ENCODE peak calls at places on chromosomes 5 and 9, in five cellular contexts. T, Y, Z, G and N are unnamed samples.

GRCh38 chr9:112059145-112059979 is 115.7 kb downstream of the SUSD1 start:
- DNase-seq in G (no peak), Y (no peak), T (peak), Z (peak), N (no peak)

GRCh38 chr9:90511711-90512110 is 130.9 kb downstream of the DIRAS2 start:
- DNase-seq in Y (no peak), T (no peak), G (no peak), Z (no peak), N (no peak)

GRCh38 chr5:57698785-57699184 is 216.2 kb upstream of the ACTBL2 start:
- DNase-seq in T (no peak), Y (no peak), Z (peak), G (no peak), N (no peak)

GRCh38 chr5:174687503-174687902 is 36.9 kb upstream of the MSX2 start:
- DNase-seq in T (no peak), Z (no peak), Y (no peak), G (no peak), N (no peak)

GRCh38 chr9:89871871-89872331 is 267.1 kb downstream of the GADD45G start:
- DNase-seq in Y (peak), T (no peak), Z (no peak), G (peak), N (no peak)

GRCh38 chr5:143606043-143606752 is 202.7 kb upstream of the NR3C1 start:
- DNase-seq in Z (peak), Y (no peak), G (no peak), T (no peak), N (no peak)

GRCh38 chr9:114139061-114139460 is 16.3 kb upstream of the COL27A1 start:
- DNase-seq in Y (no peak), G (no peak), Z (no peak), T (no peak), N (no peak)

GRCh38 chr5:137566118-137566541 is 67.0 kb upstream of the SPOCK1 start:
- DNase-seq in Y (no peak), Z (no peak), T (no peak), G (no peak), N (no peak)

GRCh38 chr9:16526380-16526779 is 344.1 kb downstream of the BNC2 start:
- DNase-seq in Z (peak), T (peak), G (no peak), Y (no peak), N (no peak)

GRCh38 chr5:142958933-142959682 is 188.9 kb downstream of the ARHGAP26 start:
- DNase-seq in T (no peak), G (no peak), Z (no peak), Y (no peak), N (no peak)

GRCh38 chr9:131739192-131739961 is 499 bp downstream of the RAPGEF1 start:
- DNase-seq in G (peak), Z (peak), T (peak), Y (no peak), N (peak)

GRCh38 chr9:75823136-75823535 is 67.3 kb upstream of the PCSK5 start:
- DNase-seq in Z (no peak), T (no peak), Y (no peak), G (no peak), N (no peak)

GRCh38 chr5:568809-569208 is 43.3 kb upstream of the CEP72 start:
- DNase-seq in G (peak), T (no peak), Y (no peak), Z (no peak), N (no peak)

GRCh38 chr9:135068776-135069415 is 18.6 kb upstream of the OLFM1 start:
- DNase-seq in Y (no peak), G (peak), Z (no peak), T (no peak), N (no peak)

GRCh38 chr9:114059047-114059803 is 18.9 kb downstream of the AMBP start:
- DNase-seq in Z (no peak), Y (no peak), T (peak), G (no peak), N (no peak)

DNA sequence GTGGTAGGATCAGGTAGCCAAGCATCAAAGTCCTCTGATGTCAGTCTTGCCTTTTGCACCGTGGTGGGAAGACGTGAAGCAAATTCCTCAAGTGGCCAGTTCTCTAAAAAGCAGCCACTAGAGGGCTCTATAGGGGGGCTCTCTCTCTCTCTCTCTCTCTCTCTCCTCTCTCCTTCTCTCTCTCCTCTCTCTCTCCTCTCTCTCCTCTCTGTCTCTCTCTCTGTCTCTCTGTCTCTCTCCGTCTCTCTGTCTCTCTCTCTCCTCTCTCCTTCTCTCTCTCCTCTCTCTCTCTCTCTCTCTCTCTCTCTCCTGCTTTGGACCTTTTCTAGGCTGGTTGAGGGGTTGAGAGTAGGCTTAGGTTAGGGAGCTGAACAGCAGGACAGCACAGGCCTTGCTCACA is 13.9 kb upstream of the OSMR start:
- DNase-seq in T (peak), Z (peak), G (no peak), Y (no peak), N (no peak)
- TF ChIP-seq CTCF in T (peak), Z (peak), G (no peak), Y (no peak), N (no peak)

DNA sequence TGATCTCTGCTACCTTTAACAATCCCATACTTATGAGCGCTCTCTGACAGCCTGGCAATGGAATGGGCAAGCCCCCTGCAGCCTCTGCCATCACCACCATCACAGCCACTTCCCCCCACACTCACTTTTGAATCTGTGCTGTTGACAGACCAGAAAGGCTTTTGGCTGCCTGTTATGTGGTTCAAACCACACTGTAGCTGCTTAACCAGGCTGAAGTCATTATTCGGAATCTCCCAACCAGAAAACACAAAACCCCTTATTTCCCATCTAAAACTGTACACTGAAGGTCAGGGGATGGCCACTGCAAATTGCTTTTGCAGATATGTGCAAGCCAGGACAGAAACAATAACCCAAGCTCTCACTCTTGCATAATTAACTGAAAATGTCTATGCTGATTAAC is 35.8 kb downstream of the PTCH1 start:
- DNase-seq in Z (no peak), T (no peak), Y (no peak), G (no peak), N (no peak)
- TF ChIP-seq CTCF in Z (no peak), T (no peak), Y (no peak), G (no peak), N (no peak)

GRCh38 chr5:78132507-78132906 is 162.0 kb downstream of the AP3B1 start:
- DNase-seq in T (no peak), Y (no peak), Z (no peak), G (no peak), N (no peak)

GRCh38 chr5:78133423-78133822 is 161.1 kb downstream of the AP3B1 start:
- DNase-seq in Z (no peak), Y (no peak), G (no peak), T (no peak), N (no peak)

GRCh38 chr5:78129632-78130031 is 164.9 kb downstream of the AP3B1 start:
- DNase-seq in G (no peak), Z (no peak), T (no peak), Y (no peak), N (no peak)

GRCh38 chr5:78127875-78128274 is 166.6 kb downstream of the AP3B1 start:
- DNase-seq in Z (no peak), G (no peak), Y (no peak), T (no peak), N (no peak)
- TF ChIP-seq CTCF in Z (peak), G (no peak), Y (peak), T (peak), N (no peak)

GRCh38 chr5:172559004-172559932 is 81.8 kb upstream of the NEURL1B start:
- DNase-seq in T (peak), Z (peak), G (peak), Y (no peak), N (no peak)

GRCh38 chr5:172558076-172558990 is 82.7 kb upstream of the NEURL1B start:
- DNase-seq in Y (no peak), T (no peak), G (peak), Z (no peak), N (no peak)

GRCh38 chr5:172562443-172562842 is 78.6 kb upstream of the NEURL1B start:
- DNase-seq in G (no peak), Z (no peak), Y (no peak), T (no peak), N (no peak)

GRCh38 chr5:172564187-172564586 is 76.9 kb upstream of the NEURL1B start:
- DNase-seq in Y (no peak), G (no peak), T (no peak), Z (no peak), N (no peak)

GRCh38 chr5:172561151-172561550 is 79.9 kb upstream of the NEURL1B start:
- DNase-seq in Z (peak), T (peak), G (no peak), Y (no peak), N (no peak)
- TF ChIP-seq CTCF in Z (no peak), T (no peak), G (no peak), Y (no peak), N (no peak)

DNA sequence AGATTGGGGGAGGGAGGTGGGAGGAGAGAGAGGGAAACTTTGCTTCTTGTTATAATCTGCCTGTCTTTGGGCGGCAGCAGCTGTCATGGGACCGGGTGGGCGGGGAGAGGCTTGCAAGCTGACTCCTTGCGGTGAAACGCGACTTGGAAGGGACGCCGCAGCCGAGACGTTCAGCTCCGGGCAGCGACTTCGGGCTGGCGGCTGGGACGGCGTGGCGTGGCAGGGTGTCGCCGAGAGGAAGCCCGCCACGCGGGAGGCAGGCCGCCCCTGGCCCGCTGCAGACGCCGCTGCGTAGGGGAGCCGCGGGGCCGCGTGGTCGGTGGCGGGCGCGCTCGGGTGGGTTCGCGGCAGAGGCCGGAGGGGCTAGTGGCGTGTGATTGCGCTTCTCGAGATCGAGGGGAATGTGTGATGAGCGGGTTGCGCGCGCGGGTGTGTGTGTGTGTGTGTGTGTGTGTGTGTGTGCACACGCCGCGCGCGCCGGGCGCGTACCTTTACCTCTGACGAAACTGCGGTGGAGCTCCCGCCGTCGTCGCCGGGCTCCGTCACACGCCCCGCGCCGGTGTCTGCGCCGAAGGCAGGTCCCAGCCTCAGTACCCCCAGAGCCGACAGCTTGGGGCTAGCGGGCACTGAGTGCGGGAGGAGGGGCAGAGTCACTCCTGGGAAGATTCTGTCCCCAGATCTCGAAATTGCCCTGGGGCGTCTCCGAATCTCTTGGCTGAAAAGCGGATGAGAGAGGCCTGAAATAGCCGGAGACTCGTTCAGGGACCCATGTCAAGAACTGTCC is 1.7 kb downstream of the PPARGC1B start:
- DNase-seq in G (peak), Z (peak), Y (peak), T (peak), N (peak)
- TF ChIP-seq CTCF in G (no peak), Z (no peak), Y (no peak), T (no peak), N (no peak)

DNA sequence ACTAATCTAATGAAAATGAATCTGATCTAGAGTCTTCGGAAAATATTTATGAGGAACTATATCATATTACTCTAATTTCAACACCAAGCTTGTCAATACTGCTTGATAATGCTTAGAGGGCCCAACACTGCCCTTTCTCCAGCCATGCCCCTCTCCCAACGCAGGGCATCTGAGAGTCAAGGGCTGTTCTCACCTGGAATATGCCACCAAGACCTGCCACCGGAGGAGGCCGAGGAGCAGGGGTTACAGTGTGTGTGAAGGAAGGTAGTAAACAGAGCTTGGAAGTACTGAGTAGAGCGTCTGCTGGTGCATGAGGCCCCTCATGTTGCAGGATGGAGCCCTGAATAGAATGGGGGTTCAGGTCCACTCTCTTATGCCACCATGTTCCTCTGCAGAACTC is 301.3 kb upstream of the MPDZ start:
- DNase-seq in G (no peak), Y (no peak), Z (no peak), T (no peak), N (no peak)
- TF ChIP-seq CTCF in G (no peak), Y (no peak), Z (no peak), T (no peak), N (no peak)

GRCh38 chr9:104386425-104387069 is 117.5 kb upstream of the OR13F1 start:
- DNase-seq in T (peak), Y (no peak), G (no peak), Z (peak), N (no peak)
- TF ChIP-seq CTCF in T (peak), Y (peak), G (peak), Z (peak), N (no peak)

GRCh38 chr5:55175781-55176175 is 2.8 kb upstream of the CDC20B start:
- DNase-seq in T (no peak), G (no peak), Z (no peak), Y (no peak), N (no peak)

GRCh38 chr5:55172937-55173695 is at the start of gene CDC20B:
- DNase-seq in G (peak), Z (peak), T (peak), Y (peak), N (peak)

GRCh38 chr5:55173696-55174101 is 722 bp upstream of the CDC20B start:
- DNase-seq in Z (no peak), T (no peak), Y (no peak), G (no peak), N (no peak)

GRCh38 chr5:55177078-55177477 is 4.1 kb upstream of the CDC20B start:
- DNase-seq in G (no peak), T (no peak), Y (no peak), Z (no peak), N (no peak)

GRCh38 chr5:55176176-55176818 is 3.3 kb upstream of the CDC20B start:
- DNase-seq in G (no peak), Y (no peak), Z (peak), T (no peak), N (peak)
- TF ChIP-seq CTCF in G (no peak), Y (no peak), Z (no peak), T (no peak), N (no peak)

GRCh38 chr5:55534436-55535198 is at the start of gene PLPP1:
- DNase-seq in Y (peak), G (peak), T (peak), Z (peak), N (peak)
- TF ChIP-seq CTCF in Y (no peak), G (no peak), T (no peak), Z (no peak), N (no peak)

GRCh38 chr5:40688127-40688756 is 8.5 kb downstream of the PTGER4 start:
- DNase-seq in Z (peak), G (peak), Y (peak), T (peak), N (peak)
- TF ChIP-seq CTCF in Z (peak), G (peak), Y (peak), T (peak), N (peak)